ENCODE peak calls at places on chromosome 14, in nine cellular contexts. Q, B, R, E, Z, N, X, D and S are unnamed samples.

GRCh38 chr14:92475451-92476187 is 38.0 kb upstream of the RIN3 start:
- DNase-seq in N (peak; percentile 85), B (no peak), R (no peak), X (no peak), E (no peak), Z (no peak), Q (peak; percentile 70), D (peak; percentile 85), S (no peak)

GRCh38 chr14:70906785-70907171 is 481 bp upstream of the PCNX1 start:
- DNase-seq in B (no peak), Z (no peak), X (no peak), N (no peak), R (no peak), D (no peak), Q (no peak), E (no peak), S (no peak)

GRCh38 chr14:30180219-30180618 is 252.6 kb upstream of the PRKD1 start:
- DNase-seq in R (no peak), D (no peak), Z (no peak), X (no peak), N (no peak), Q (peak; percentile 52), B (no peak), E (no peak), S (no peak)

GRCh38 chr14:59969319-59969718 is 49.4 kb downstream of the LRRC9 start:
- DNase-seq in N (no peak), X (no peak), R (peak; percentile 16), D (no peak), B (no peak), Z (no peak), E (no peak), Q (no peak), S (no peak)

GRCh38 chr14:51653096-51653814 is 1.5 kb downstream of the FRMD6 start:
- DNase-seq in B (no peak), Z (no peak), E (peak; percentile 16), R (peak; percentile 83), Q (peak; percentile 88), D (no peak), N (no peak), X (peak; percentile 20), S (no peak)

GRCh38 chr14:104924421-104925213 is at the start of gene PLD4:
- DNase-seq in Q (no peak), Z (no peak), E (no peak), D (no peak), X (peak; percentile 47), B (no peak), R (peak; percentile 43), N (no peak), S (no peak)

GRCh38 chr14:105335735-105336476 is 21.4 kb downstream of the PACS2 start:
- DNase-seq in X (no peak), E (no peak), N (peak; percentile 85), Z (no peak), R (no peak), D (no peak), B (no peak), Q (no peak), S (no peak)

GRCh38 chr14:69694730-69695663 is 71.9 kb upstream of the SRSF5 start:
- DNase-seq in R (no peak), Z (no peak), B (no peak), E (no peak), X (no peak), D (no peak), N (no peak), Q (peak; percentile 21), S (no peak)

GRCh38 chr14:36946872-36947271 is 225.5 kb downstream of the SLC25A21 start:
- DNase-seq in E (no peak), D (no peak), X (no peak), N (no peak), R (no peak), Z (no peak), Q (no peak), B (no peak), S (no peak)

GRCh38 chr14:100398044-100398443 is 74.9 kb downstream of the SLC25A47 start:
- DNase-seq in E (no peak), Z (no peak), Q (no peak), N (no peak), X (no peak), D (no peak), R (no peak), B (no peak), S (no peak)

GRCh38 chr14:73633517-73634332 is 11.1 kb upstream of the DNAL1 start:
- DNase-seq in D (peak; percentile 75), B (peak; percentile 14), E (peak; percentile 68), Z (peak; percentile 13), R (peak; percentile 71), N (peak; percentile 78), X (peak; percentile 80), Q (peak; percentile 65), S (no peak)

GRCh38 chr14:75277796-75278421 is 719 bp upstream of the FOS start:
- DNase-seq in X (no peak), D (no peak), N (no peak), R (no peak), B (no peak), Z (no peak), E (no peak), Q (no peak), S (no peak)

GRCh38 chr14:74964787-74965769 is 9.7 kb upstream of the PGF start:
- DNase-seq in E (no peak), R (peak; percentile 66), X (no peak), Q (peak; percentile 42), B (no peak), D (no peak), Z (no peak), N (no peak), S (no peak)

GRCh38 chr14:69675877-69676416 is 64.6 kb downstream of the SUSD6 start:
- DNase-seq in R (no peak), B (no peak), D (no peak), N (no peak), E (no peak), X (peak; percentile 69), Z (no peak), Q (no peak), S (no peak)

GRCh38 chr14:59028476-59029202 is 159.8 kb upstream of the DAAM1 start:
- DNase-seq in X (peak; percentile 46), Z (no peak), D (no peak), N (peak; percentile 64), R (peak; percentile 98), Q (peak; percentile 97), B (no peak), E (peak; percentile 14), S (peak; percentile 5)

GRCh38 chr14:65373671-65374039 is 38.9 kb upstream of the FUT8 start:
- DNase-seq in N (peak; percentile 56), Z (no peak), X (no peak), Q (peak; percentile 49), R (peak; percentile 52), D (no peak), E (no peak), B (no peak), S (no peak)

GRCh38 chr14:88023658-88024187 is 18.8 kb downstream of the GPR65 start:
- DNase-seq in E (peak; percentile 11), R (no peak), Q (no peak), D (no peak), X (no peak), Z (no peak), B (no peak), N (no peak), S (no peak)

GRCh38 chr14:63543826-63544320 is 696 bp upstream of the PPP2R5E start:
- DNase-seq in E (no peak), R (no peak), B (no peak), Z (no peak), Q (no peak), X (no peak), N (no peak), D (no peak), S (no peak)

GRCh38 chr14:66315548-66315947 is 170.6 kb upstream of the CCDC196 start:
- DNase-seq in N (no peak), Q (no peak), X (no peak), R (no peak), Z (no peak), B (no peak), E (no peak), D (no peak), S (no peak)

GRCh38 chr14:89767861-89768268 is 186.7 kb downstream of the EFCAB11 start:
- DNase-seq in X (peak; percentile 50), B (no peak), N (no peak), Q (peak; percentile 53), D (no peak), R (peak; percentile 45), E (peak; percentile 75), Z (peak; percentile 26), S (no peak)

GRCh38 chr14:44154889-44155288 is 352.2 kb downstream of the FSCB start:
- DNase-seq in D (no peak), B (no peak), R (no peak), Z (no peak), E (no peak), Q (no peak), N (no peak), X (no peak), S (no peak)

GRCh38 chr14:38971258-38971921 is 131.6 kb downstream of the SEC23A start:
- DNase-seq in B (no peak), R (no peak), Q (no peak), X (no peak), Z (no peak), E (no peak), N (no peak), D (no peak), S (no peak)

GRCh38 chr14:100826371-100827139 is 637 bp downstream of the MEG3 start:
- DNase-seq in R (no peak), D (peak; percentile 30), E (no peak), X (no peak), Z (no peak), Q (peak; percentile 20), N (no peak), B (no peak), S (no peak)

GRCh38 chr14:91225025-91225424 is 19.5 kb downstream of the GPR68 start:
- DNase-seq in E (no peak), Q (no peak), N (no peak), B (no peak), D (no peak), R (no peak), X (no peak), Z (no peak), S (no peak)

GRCh38 chr14:99725774-99726537 is 41.9 kb downstream of the CYP46A1 start:
- DNase-seq in E (no peak), B (no peak), Z (no peak), Q (no peak), R (no peak), D (no peak), N (no peak), X (no peak), S (no peak)

GRCh38 chr14:88590173-88590572 is 27.3 kb downstream of the ZC3H14 start:
- DNase-seq in R (no peak), Z (no peak), E (no peak), D (no peak), X (no peak), N (no peak), Q (no peak), B (no peak), S (no peak)

GRCh38 chr14:86321151-86321550 is 791.2 kb downstream of the FLRT2 start:
- DNase-seq in R (no peak), N (no peak), X (no peak), Q (no peak), D (no peak), Z (no peak), B (no peak), E (no peak), S (no peak)